ENCODE peak calls at places on chromosome 17, in five cellular contexts. D, T, G, H and K are unnamed samples. For H3K4me1, the result is how much of the 10 kb centered on the place peaks cover.

GRCh38 chr17:17269926-17270773 is 10.9 kb downstream of the COPS3 start:
- DNase-seq in D (no peak), T (no peak), H (no peak), G (no peak), K (no peak)

GRCh38 chr17:47652570-47652969 is 2.9 kb downstream of the KPNB1 start:
- DNase-seq in D (no peak), H (no peak), T (no peak), G (no peak), K (no peak)

GRCh38 chr17:28657756-28658155 is 4.0 kb downstream of the SDF2 start:
- DNase-seq in T (peak), G (no peak), H (no peak), D (no peak), K (no peak)

GRCh38 chr17:61805399-61805798 is 57.9 kb downstream of the BRIP1 start:
- DNase-seq in G (no peak), H (no peak), T (peak), D (no peak), K (no peak)

GRCh38 chr17:18963126-18964017 is 11.4 kb downstream of the SLC5A10 start:
- DNase-seq in D (no peak), H (no peak), T (no peak), G (no peak), K (no peak)

GRCh38 chr17:41048441-41048840 is 1.3 kb upstream of the KRTAP2-1 start:
- DNase-seq in D (no peak), T (no peak), H (no peak), G (no peak), K (no peak)

GRCh38 chr17:64281962-64282752 is 19.1 kb upstream of the TEX2 start:
- DNase-seq in G (no peak), D (peak), T (peak), H (peak), K (peak)

GRCh38 chr17:74373838-74374606 is 6.7 kb downstream of the GPR142 start:
- DNase-seq in T (no peak), H (peak), G (no peak), D (no peak), K (no peak)

GRCh38 chr17:66514227-66514806 is 211.9 kb downstream of the PRKCA start:
- DNase-seq in H (no peak), G (no peak), T (peak), D (no peak), K (no peak)

GRCh38 chr17:68355093-68355492 is 63.8 kb downstream of the ARSG start:
- DNase-seq in H (no peak), T (no peak), G (no peak), D (no peak), K (no peak)

GRCh38 chr17:68903294-68903693 is 51.9 kb downstream of the ABCA8 start:
- DNase-seq in G (no peak), H (no peak), T (no peak), D (no peak), K (no peak)

GRCh38 chr17:7133424-7133823 is 18.8 kb upstream of the ASGR2 start:
- DNase-seq in H (no peak), G (no peak), D (peak), T (no peak), K (peak)

GRCh38 chr17:773467-774319 is 8.4 kb downstream of the GLOD4 start:
- DNase-seq in H (no peak), D (peak), G (no peak), T (no peak), K (no peak)

GRCh38 chr17:68707032-68707431 is 105.9 kb upstream of the FAM20A start:
- DNase-seq in G (no peak), H (no peak), D (no peak), T (peak), K (peak)

GRCh38 chr17:49021095-49021767 is 24.0 kb downstream of the IGF2BP1 start:
- DNase-seq in H (no peak), G (no peak), T (no peak), D (no peak), K (peak)

GRCh38 chr17:59510611-59511010 is 54.8 kb upstream of the DHX40 start:
- DNase-seq in D (no peak), G (no peak), H (no peak), T (no peak), K (no peak)

GRCh38 chr17:61129876-61130275 is 269.8 kb upstream of the TBX2 start:
- DNase-seq in D (no peak), T (no peak), H (no peak), G (no peak), K (no peak)

GRCh38 chr17:53525590-53525989 is 297.1 kb upstream of the KIF2B start:
- DNase-seq in D (no peak), G (no peak), T (no peak), H (no peak), K (no peak)

GRCh38 chr17:27529230-27529796 is 73.1 kb downstream of the KSR1 start:
- DNase-seq in T (no peak), G (no peak), H (no peak), D (peak), K (peak)

GRCh38 chr17:63775420-63775819 is 1.4 kb downstream of the DDX42 start:
- DNase-seq in D (no peak), T (no peak), H (no peak), G (no peak), K (no peak)

GRCh38 chr17:81295678-81296381 is 723 bp upstream of the SLC38A10 start:
- DNase-seq in G (no peak), H (peak), D (peak), T (peak), K (no peak)

GRCh38 chr17:61848896-61849295 is 14.4 kb downstream of the BRIP1 start:
- DNase-seq in G (no peak), H (no peak), D (no peak), T (no peak), K (no peak)

GRCh38 chr17:2511138-2511461 is 588 bp downstream of the METTL16 start:
- DNase-seq in D (no peak), G (no peak), H (no peak), T (no peak), K (no peak)

GRCh38 chr17:3690094-3690715 is 5.8 kb downstream of the P2RX5 start:
- DNase-seq in T (no peak), D (no peak), H (no peak), G (no peak), K (no peak)

GRCh38 chr17:9924735-9925191 is 19.7 kb upstream of the RCVRN start:
- DNase-seq in H (no peak), D (peak), T (peak), G (peak), K (peak)

GRCh38 chr17:21304091-21304490 is 19.6 kb downstream of the MAP2K3 start:
- DNase-seq in T (no peak), H (no peak), D (no peak), G (no peak), K (no peak)

GRCh38 chr17:55391244-55391757 is 30.3 kb downstream of the MMD start:
- DNase-seq in G (no peak), T (no peak), H (no peak), D (no peak), K (no peak)

GRCh38 chr17:1082579-1082978 is 85.7 kb downstream of the TIMM22 start:
- DNase-seq in G (peak), T (no peak), H (peak), D (no peak), K (no peak)

GRCh38 chr17:62668091-62668804 is 40.8 kb downstream of the MRC2 start:
- DNase-seq in H (no peak), D (peak), T (peak), G (no peak), K (no peak)

GRCh38 chr17:44071198-44071520 is 624 bp downstream of the G6PC3 start:
- DNase-seq in T (no peak), D (no peak), H (no peak), G (no peak), K (no peak)

GRCh38 chr17:39706921-39707337 is 7.1 kb downstream of the ERBB2 start:
- DNase-seq in G (no peak), H (peak), T (no peak), D (no peak), K (no peak)

GRCh38 chr17:3727041-3727440 is 3.3 kb downstream of the HASPIN start:
- DNase-seq in H (no peak), G (no peak), T (no peak), D (no peak), K (no peak)

GRCh38 chr17:81334419-81334896 is 39.4 kb upstream of the SLC38A10 start:
- DNase-seq in T (no peak), G (no peak), H (no peak), D (no peak), K (no peak)

GRCh38 chr17:7355053-7355452 is at the start of gene TMEM95:
- DNase-seq in T (peak), H (no peak), D (peak), G (no peak), K (no peak)

GRCh38 chr17:39209317-39210092 is 9.4 kb downstream of the RPL19 start:
- DNase-seq in D (peak), G (no peak), H (peak), T (no peak), K (peak)

GRCh38 chr17:14886200-14886739 is 378.9 kb downstream of the PMP22 start:
- DNase-seq in D (peak), G (no peak), H (no peak), T (peak), K (no peak)

GRCh38 chr17:82242977-82243647 is 14.3 kb downstream of the SLC16A3 start:
- DNase-seq in T (peak), H (peak), G (no peak), D (peak), K (no peak)

GRCh38 chr17:3015890-3016289 is 47.5 kb downstream of the OR1D5 start:
- DNase-seq in G (no peak), H (no peak), D (no peak), T (no peak), K (no peak)

GRCh38 chr17:64205804-64206203 is 57.3 kb downstream of the TEX2 start:
- DNase-seq in G (no peak), T (no peak), D (no peak), H (no peak), K (no peak)

GRCh38 chr17:73343168-73343634 is 31.4 kb upstream of the CDC42EP4 start:
- DNase-seq in T (peak), H (no peak), G (no peak), D (peak), K (peak)
- H3K4me1 ChIP-seq in T (under half), H (under half), G (under half), D (under half), K (under half)

GRCh38 chr17:58344791-58345157 is 7.2 kb downstream of the SUPT4H1 start:
- DNase-seq in G (no peak), D (no peak), T (no peak), H (no peak), K (no peak)
- H3K4me3 ChIP-seq in G (no peak), D (no peak), T (no peak), H (peak), K (no peak)

DNA sequence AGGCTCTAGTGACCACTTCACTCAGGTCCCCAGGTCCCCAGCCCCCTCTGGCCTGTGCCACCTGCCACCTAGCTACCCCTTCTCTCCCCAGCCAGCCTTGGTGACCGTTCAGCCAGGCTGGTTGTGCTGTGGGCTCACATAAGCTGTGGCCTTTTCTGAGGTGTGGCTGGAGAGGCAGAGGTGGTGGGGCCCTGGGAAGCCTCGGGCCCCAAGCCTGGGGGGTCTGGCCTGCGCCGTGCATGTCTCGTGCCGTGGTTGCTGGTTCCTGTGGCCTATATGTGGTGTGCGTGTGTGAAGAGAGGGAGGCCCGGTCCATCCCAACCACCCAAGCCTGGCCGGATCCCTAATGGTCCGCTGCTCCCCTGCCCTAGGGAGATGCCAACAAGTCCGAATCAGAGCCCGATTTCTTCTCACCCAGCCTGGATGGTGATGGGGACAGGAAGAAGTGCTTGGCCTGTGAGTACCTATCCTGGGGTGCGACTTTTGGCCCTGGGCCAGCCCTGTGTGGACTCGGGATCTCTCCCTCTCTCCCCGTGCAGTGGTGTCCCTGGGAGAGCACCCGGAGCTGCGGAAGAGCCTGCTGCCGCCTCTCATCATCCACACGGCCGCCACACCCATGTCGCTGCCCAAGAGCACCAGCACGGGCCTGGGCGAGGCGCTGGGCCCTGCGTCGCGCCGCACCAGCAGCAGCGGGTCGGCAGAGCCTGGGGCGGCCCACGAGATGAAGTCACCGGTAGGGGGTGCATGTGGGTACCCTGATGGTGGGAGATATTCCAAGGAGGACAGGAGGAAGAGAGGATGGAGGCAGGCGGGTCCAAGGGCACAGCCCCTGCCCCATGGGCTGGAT is 35.9 kb downstream of the CACNA1G start:
- DNase-seq in D (no peak), H (no peak), G (no peak), T (no peak), K (no peak)
- TF ChIP-seq CTCF in D (peak), H (no peak), G (no peak), T (peak), K (peak)

GRCh38 chr17:75551276-75551675 is 25.8 kb downstream of the LLGL2 start:
- DNase-seq in T (no peak), D (no peak), H (no peak), G (no peak), K (no peak)

GRCh38 chr17:75552425-75552824 is 26.9 kb downstream of the LLGL2 start:
- DNase-seq in H (no peak), D (no peak), G (no peak), T (no peak), K (no peak)

GRCh38 chr17:75552847-75553552 is 27.5 kb downstream of the LLGL2 start:
- DNase-seq in H (no peak), D (no peak), G (no peak), T (no peak), K (peak)

GRCh38 chr17:75555679-75556153 is 30.2 kb downstream of the LLGL2 start:
- DNase-seq in G (no peak), H (peak), T (no peak), D (no peak), K (no peak)

GRCh38 chr17:75553553-75554110 is 28.1 kb downstream of the LLGL2 start:
- DNase-seq in D (no peak), H (no peak), G (no peak), T (no peak), K (no peak)
- H3K4me1 ChIP-seq in D (under half), H (under half), G (half or more), T (under half), K (under half)

GRCh38 chr17:78716292-78716691 is 65.8 kb downstream of the CYTH1 start:
- DNase-seq in H (no peak), G (no peak), D (no peak), T (no peak), K (no peak)
- H3K4me3 ChIP-seq in H (no peak), G (no peak), D (peak), T (no peak), K (no peak)

DNA sequence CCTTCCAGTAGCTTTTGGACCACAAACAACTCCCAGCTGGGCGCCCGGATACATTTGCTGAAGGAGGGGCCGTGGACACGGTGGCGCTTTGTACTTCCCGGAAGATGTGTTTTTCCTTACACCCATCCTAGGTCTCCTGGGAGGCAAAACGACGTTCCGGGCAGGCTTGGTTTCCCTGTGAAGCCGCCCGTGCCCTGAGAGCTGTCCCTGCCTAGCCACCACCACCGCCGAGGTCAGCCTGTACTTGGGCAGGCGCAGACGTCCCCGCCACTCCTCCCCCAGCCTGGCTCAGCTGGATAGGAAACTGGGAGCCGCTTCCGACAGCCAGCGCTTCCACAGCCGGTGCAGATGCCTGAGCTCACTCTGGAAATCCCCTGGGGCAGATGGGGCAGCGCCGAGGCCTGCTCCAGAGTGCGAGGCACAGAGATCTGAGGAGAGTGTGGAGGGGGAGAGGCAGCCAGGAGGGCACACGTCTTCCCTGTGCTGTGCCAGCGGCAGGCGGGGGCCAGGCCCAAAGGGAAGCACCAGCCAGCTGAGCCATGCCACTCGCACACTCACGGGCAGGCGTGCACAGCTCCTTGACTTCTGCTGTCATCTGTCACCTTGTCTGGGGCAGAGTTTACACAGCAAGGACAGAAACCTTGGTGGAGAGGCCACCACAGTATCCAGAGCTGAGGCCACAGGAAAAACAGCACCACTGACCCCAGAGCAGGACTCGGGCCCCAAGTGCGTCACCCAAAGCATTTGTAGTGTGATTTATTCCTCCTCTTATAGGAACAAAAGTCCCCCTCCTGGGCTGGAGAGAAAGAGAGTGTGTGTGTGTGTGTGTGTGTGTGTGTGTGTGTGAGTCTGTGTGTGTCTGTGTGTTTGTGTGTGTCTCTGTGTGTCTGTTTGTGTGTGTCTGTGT is 3.0 kb downstream of the RHBDF2 start:
- DNase-seq in H (peak), T (peak), G (no peak), D (peak), K (peak)
- TF ChIP-seq CTCF in H (no peak), T (no peak), G (no peak), D (no peak), K (no peak)